ENCODE peak calls at places on chromosomes 4 and X, in four cellular contexts. T is astrocyte of the cerebellum, D is fibroblast of lung, L is cardiac muscle cell. A is an unnamed sample.

GRCh38 chr4:105544517-105544916 is 7.9 kb upstream of the ARHGEF38 start:
- DNase-seq in T (no peak), D (no peak), L (no peak), A (no peak)

GRCh38 chr4:165828928-165829327 is 44.1 kb upstream of the TLL1 start:
- DNase-seq in T (no peak), D (no peak), L (peak), A (no peak)

GRCh38 chrX:9269134-9269533 is 195.7 kb upstream of the TBL1X start:
- DNase-seq in T (no peak), D (no peak), L (no peak), A (no peak)

GRCh38 chrX:2427147-2427546 is 73.6 kb downstream of the DHRSX start:
- DNase-seq in T (no peak), D (no peak), L (peak), A (no peak)

GRCh38 chrX:2962346-2962745 is 33.2 kb upstream of the ARSD start:
- DNase-seq in T (no peak), D (no peak), L (no peak), A (no peak)

GRCh38 chrX:12975999-12976558 is 1.2 kb downstream of the TMSB4X start:
- DNase-seq in T (no peak), D (peak), L (peak), A (no peak)

GRCh38 chr4:103719320-103720204 is at the start of gene TACR3:
- DNase-seq in T (no peak), D (no peak), L (peak), A (no peak)

GRCh38 chr4:105113800-105114199 is 32.9 kb upstream of the TET2 start:
- DNase-seq in T (no peak), D (peak), L (peak), A (no peak)

GRCh38 chrX:46967547-46967946 is 55.3 kb downstream of the JADE3 start:
- DNase-seq in T (no peak), D (no peak), L (no peak), A (no peak)

GRCh38 chr4:24472514-24473308 is 111.6 kb downstream of the DHX15 start:
- DNase-seq in T (no peak), D (peak), L (peak), A (no peak)

GRCh38 chr4:31187979-31188378 is 467.8 kb downstream of the PCDH7 start:
- DNase-seq in T (no peak), D (peak), L (no peak), A (no peak)

GRCh38 chrX:2831471-2832228 is 2.9 kb downstream of the GYG2 start:
- DNase-seq in T (no peak), D (no peak), L (no peak), A (no peak)

GRCh38 chrX:31301203-31301602 is 229.4 kb upstream of the FTHL17 start:
- DNase-seq in T (no peak), D (no peak), L (no peak), A (no peak)

GRCh38 chr4:37528161-37528560 is 158.0 kb downstream of the RELL1 start:
- DNase-seq in T (no peak), D (no peak), L (peak), A (no peak)

GRCh38 chr4:177921715-177922114 is 479.5 kb upstream of the AGA start:
- DNase-seq in T (no peak), D (no peak), L (no peak), A (no peak)

GRCh38 chrX:18449271-18449670 is 23.9 kb downstream of the CDKL5 start:
- DNase-seq in T (no peak), D (no peak), L (no peak), A (no peak)

GRCh38 chr4:38674206-38675144 is 10.5 kb downstream of the KLF3 start:
- DNase-seq in T (no peak), D (no peak), L (no peak), A (no peak)

GRCh38 chr4:78268607-78269006 is 211.5 kb downstream of the FRAS1 start:
- DNase-seq in T (no peak), D (no peak), L (no peak), A (no peak)

GRCh38 chrX:115378471-115378870 is 89.0 kb downstream of the LUZP4 start:
- DNase-seq in T (no peak), D (peak), L (peak), A (no peak)

GRCh38 chr4:36208884-36209473 is 35.3 kb downstream of the ARAP2 start:
- DNase-seq in T (no peak), D (no peak), L (no peak), A (no peak)

GRCh38 chr4:100716416-100716815 is 198.6 kb upstream of the EMCN start:
- DNase-seq in T (no peak), D (no peak), L (no peak), A (no peak)

GRCh38 chrX:1528186-1528883 is 8.7 kb downstream of the P2RY8 start:
- DNase-seq in T (no peak), D (no peak), L (no peak), A (no peak)

GRCh38 chr4:53089940-53090729 is 228.0 kb downstream of the RASL11B start:
- DNase-seq in T (no peak), D (peak), L (peak), A (no peak)

GRCh38 chr4:154344686-154345085 is 146.9 kb downstream of the DCHS2 start:
- DNase-seq in T (no peak), D (no peak), L (no peak), A (no peak)

GRCh38 chr4:169492436-169493163 is 119.8 kb downstream of the NEK1 start:
- DNase-seq in T (peak), D (peak), L (peak), A (no peak)

GRCh38 chrX:40096395-40097091 is 1.2 kb downstream of the BCOR start:
- DNase-seq in T (no peak), D (peak), L (peak), A (no peak)

GRCh38 chrX:88135735-88136134 is 611.3 kb upstream of the CPXCR1 start:
- DNase-seq in T (no peak), D (no peak), L (peak), A (no peak)

GRCh38 chr4:174037049-174037448 is 246.4 kb downstream of the FBXO8 start:
- DNase-seq in T (no peak), D (no peak), L (no peak), A (no peak)

GRCh38 chr4:20305976-20306375 is 54.3 kb downstream of the SLIT2 start:
- DNase-seq in T (peak), D (peak), L (peak), A (no peak)

GRCh38 chr4:59535541-59535940 is 1664.6 kb upstream of the ADGRL3 start:
- DNase-seq in T (no peak), D (no peak), L (no peak), A (no peak)

GRCh38 chr4:81351653-81352455 is 119.9 kb downstream of the RASGEF1B start:
- DNase-seq in T (peak), D (peak), L (peak), A (peak)

GRCh38 chrX:1932231-1932630 is 317.4 kb downstream of the ASMT start:
- DNase-seq in T (peak), D (no peak), L (peak), A (peak)

GRCh38 chr4:88591787-88592599 is at the start of gene HERC3:
- DNase-seq in T (peak), D (peak), L (peak), A (peak)

DNA sequence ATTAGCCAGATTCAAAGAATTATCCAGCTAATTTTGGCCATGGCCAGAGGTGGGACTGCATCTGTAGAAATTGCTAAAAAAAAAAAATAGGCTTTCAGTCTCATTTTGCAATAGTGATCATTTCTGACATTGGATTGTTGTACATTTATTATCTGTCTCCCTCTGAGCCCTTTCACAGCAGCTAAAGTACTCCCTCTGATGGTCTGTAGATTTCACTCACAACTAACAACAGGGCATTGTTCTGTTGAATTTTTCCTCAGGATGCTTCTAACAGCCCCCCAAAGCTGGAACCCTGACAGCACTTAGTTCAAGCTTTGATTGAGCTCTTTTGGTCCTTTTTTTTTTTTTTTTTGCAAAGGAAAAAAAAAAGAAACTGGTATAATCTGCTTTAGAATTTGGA is 406.6 kb downstream of the SMARCA1 start:
- DNase-seq in T (no peak), D (no peak), L (no peak), A (no peak)
- TF ChIP-seq CTCF in T (no peak), D (no peak), L (no peak), A (no peak)

GRCh38 chr4:2083826-2084160 is 24.7 kb downstream of the NAT8L start:
- DNase-seq in T (no peak), D (no peak), L (no peak), A (no peak)
- H3K4me3 ChIP-seq in T (no peak), D (no peak), L (no peak), A (no peak)

DNA sequence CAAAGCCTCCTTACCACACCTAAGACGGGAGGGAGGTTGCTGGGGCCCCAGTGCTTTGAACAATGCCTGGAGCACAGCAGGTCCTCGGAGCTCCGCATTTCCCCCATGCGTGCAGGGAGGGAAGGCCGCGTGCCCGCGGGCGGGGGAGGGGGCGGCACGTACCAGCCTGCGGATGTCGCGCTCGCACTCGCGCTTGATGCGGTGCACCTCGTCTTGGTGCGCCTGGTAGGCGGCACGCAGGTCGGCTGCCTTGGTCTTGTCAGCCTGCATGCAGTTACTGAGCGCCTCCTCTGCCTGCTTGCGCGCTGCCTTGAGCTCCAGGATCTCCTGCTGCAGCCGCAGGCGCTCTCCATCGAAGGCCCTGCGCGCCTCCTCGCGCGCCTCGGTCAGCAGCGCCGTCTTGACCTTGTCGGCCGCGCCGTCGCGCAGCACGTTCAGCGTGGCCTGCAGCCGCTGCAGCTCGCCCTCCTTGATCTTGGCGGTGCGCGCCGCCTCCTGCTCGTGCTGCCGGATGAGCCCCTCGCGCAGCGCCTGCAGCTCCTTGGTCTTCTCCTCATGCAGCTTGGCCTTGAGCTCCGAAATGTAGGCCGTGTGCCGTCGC is 87.2 kb upstream of the C4orf50 start:
- DNase-seq in T (no peak), D (no peak), L (no peak), A (no peak)
- TF ChIP-seq CTCF in T (no peak), D (no peak), L (no peak), A (no peak)

GRCh38 chr4:182807346-182807745 is 109.8 kb downstream of the DCTD start:
- DNase-seq in T (no peak), D (no peak), L (no peak), A (no peak)

GRCh38 chr4:182807841-182808548 is 109.2 kb downstream of the DCTD start:
- DNase-seq in T (no peak), D (no peak), L (no peak), A (no peak)

GRCh38 chr4:182810103-182810605 is 107.0 kb downstream of the DCTD start:
- DNase-seq in T (no peak), D (no peak), L (no peak), A (no peak)

GRCh38 chr4:182809417-182810102 is 107.6 kb downstream of the DCTD start:
- DNase-seq in T (no peak), D (no peak), L (no peak), A (no peak)

DNA sequence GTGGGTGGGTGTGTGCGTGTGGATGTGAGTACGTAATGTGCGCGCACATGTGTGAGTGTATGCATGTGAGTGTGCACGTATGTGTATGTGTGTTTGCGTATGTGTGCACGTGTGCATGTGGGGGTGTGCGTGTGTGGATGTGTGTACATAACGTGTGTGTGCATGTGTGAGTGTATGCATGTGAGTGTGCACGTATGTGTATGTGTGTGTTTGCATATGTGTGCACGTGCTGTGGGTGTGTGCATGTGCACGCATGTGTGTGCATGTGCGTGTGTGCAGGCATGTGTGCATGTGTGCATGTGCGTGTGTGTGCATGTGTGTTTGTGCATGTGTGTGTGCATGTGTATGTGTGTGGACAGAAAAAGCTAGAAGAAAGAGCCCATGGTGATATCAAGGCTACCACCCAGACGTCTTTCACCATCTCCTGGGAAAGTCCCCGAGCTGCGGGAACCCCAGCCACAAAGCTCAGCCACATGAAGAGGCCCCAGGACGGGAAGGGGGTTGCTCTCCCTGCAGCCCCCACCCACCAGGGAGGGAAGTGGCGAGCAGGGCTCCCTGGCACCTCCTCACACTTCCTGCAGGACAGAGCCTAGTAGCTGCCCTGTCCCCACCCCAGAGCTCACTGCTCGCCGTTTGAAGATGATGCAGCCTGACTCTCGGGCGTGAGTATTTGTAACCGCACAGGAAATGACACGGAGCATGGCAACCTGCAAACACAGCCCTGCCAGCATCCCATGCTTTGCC is 108.3 kb downstream of the DCTD start:
- DNase-seq in T (no peak), D (no peak), L (no peak), A (no peak)
- H3K4me3 ChIP-seq in T (no peak), D (no peak), L (no peak), A (no peak)

GRCh38 chr4:2929469-2929868 is 33.7 kb downstream of the NOP14 start:
- DNase-seq in T (no peak), D (no peak), L (no peak), A (no peak)

GRCh38 chr4:2931765-2932560 is 31.2 kb downstream of the NOP14 start:
- DNase-seq in T (no peak), D (no peak), L (no peak), A (no peak)

GRCh38 chr4:2932561-2932950 is 30.6 kb downstream of the NOP14 start:
- DNase-seq in T (no peak), D (no peak), L (no peak), A (no peak)

GRCh38 chr4:2930135-2930805 is 32.9 kb downstream of the NOP14 start:
- DNase-seq in T (no peak), D (no peak), L (no peak), A (no peak)

GRCh38 chr4:2930821-2931764 is 32.1 kb downstream of the NOP14 start:
- DNase-seq in T (no peak), D (no peak), L (no peak), A (no peak)
- TF ChIP-seq CTCF in T (peak), D (no peak), L (peak), A (peak)

GRCh38 chrX:123959281-123960063 is 2.0 kb upstream of the STAG2 start:
- DNase-seq in T (no peak), D (peak), L (peak), A (no peak)
- H3K4me3 ChIP-seq in T (peak), D (peak), L (peak), A (peak)

DNA sequence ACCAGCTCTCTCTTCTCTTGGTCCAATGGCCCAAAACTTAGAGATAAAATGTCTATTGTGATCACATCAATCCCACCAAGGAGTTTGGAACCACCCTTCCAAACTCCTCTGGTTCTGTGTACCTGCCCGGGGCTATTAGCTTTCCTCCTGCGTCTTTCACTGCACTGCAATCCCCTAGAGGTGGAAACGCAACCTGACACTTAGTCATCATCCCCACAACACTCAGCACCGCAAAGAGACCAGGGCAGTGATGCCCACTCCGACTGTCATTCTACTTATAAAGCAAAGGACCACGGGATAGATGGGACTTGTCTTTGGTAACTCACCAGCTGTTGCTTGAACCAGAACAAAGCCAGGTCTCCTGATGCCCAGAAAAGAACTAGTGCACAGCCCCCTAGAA is 22.0 kb downstream of the AFAP1 start:
- DNase-seq in T (no peak), D (no peak), L (no peak), A (no peak)
- TF ChIP-seq CTCF in T (peak), D (no peak), L (no peak), A (no peak)

A was measured in AG04449.